ENCODE peak calls at places on chromosomes 1 and 21, in four cellular contexts. A, F, L and S are unnamed samples.
A peak's percentile ranks its signal among the peaks of the same experiment; 100 is the strongest.

GRCh38 chr1:234893359-234893724 is 235.3 kb downstream of the TOMM20 start:
- DNase-seq in A (no peak), F (no peak), L (no peak), S (peak; percentile 28)

GRCh38 chr1:3417082-3417728 is 37.3 kb upstream of the ARHGEF16 start:
- DNase-seq in A (no peak), F (no peak), L (no peak), S (no peak)

GRCh38 chr1:223665592-223666312 is at the start of gene CAPN8:
- DNase-seq in A (no peak), F (no peak), L (no peak), S (peak; percentile 60)

GRCh38 chr1:172421974-172422604 is 1.6 kb downstream of the C1orf105 start:
- DNase-seq in A (no peak), F (no peak), L (no peak), S (no peak)

GRCh38 chr1:230493264-230493663 is 67.1 kb upstream of the PGBD5 start:
- DNase-seq in A (no peak), F (no peak), L (no peak), S (no peak)

GRCh38 chr1:51867479-51868232 is 10.9 kb downstream of the NRDC start:
- DNase-seq in A (no peak), F (no peak), L (no peak), S (no peak)

GRCh38 chr1:161013591-161014513 is 7.1 kb downstream of the F11R start:
- DNase-seq in A (peak; percentile 85), F (peak; percentile 75), L (no peak), S (peak; percentile 78)

GRCh38 chr1:167860231-167860923 is 53.6 kb downstream of the ADCY10 start:
- DNase-seq in A (no peak), F (no peak), L (peak; percentile 7), S (no peak)

GRCh38 chr21:28230559-28230958 is 762.1 kb downstream of the LTN1 start:
- DNase-seq in A (no peak), F (no peak), L (no peak), S (no peak)

GRCh38 chr1:172934417-172934762 is 116.4 kb downstream of the TNFSF18 start:
- DNase-seq in A (no peak), F (no peak), L (no peak), S (no peak)

GRCh38 chr1:147236959-147237791 is 5.3 kb upstream of the CHD1L start:
- DNase-seq in A (peak; percentile 47), F (no peak), L (no peak), S (peak; percentile 77)

GRCh38 chr21:33901421-33902288 is 13.9 kb downstream of the ATP5PO start:
- DNase-seq in A (no peak), F (no peak), L (peak; percentile 64), S (peak; percentile 77)

GRCh38 chr1:64212023-64212422 is 8.6 kb downstream of the UBE2U start:
- DNase-seq in A (no peak), F (no peak), L (peak; percentile 35), S (no peak)

GRCh38 chr1:166032901-166033371 is 133.9 kb downstream of the FAM78B start:
- DNase-seq in A (peak; percentile 14), F (peak; percentile 83), L (no peak), S (peak; percentile 9)

GRCh38 chr1:11529330-11529729 is 50.4 kb downstream of the DISP3 start:
- DNase-seq in A (no peak), F (no peak), L (no peak), S (no peak)

GRCh38 chr1:196464545-196464944 is 143.7 kb downstream of the KCNT2 start:
- DNase-seq in A (no peak), F (no peak), L (no peak), S (peak; percentile 11)

GRCh38 chr1:41783189-41783639 is 135.5 kb downstream of the HIVEP3 start:
- DNase-seq in A (peak; percentile 82), F (no peak), L (peak; percentile 93), S (no peak)

GRCh38 chr1:56206391-56206790 is 373.0 kb downstream of the PLPP3 start:
- DNase-seq in A (no peak), F (no peak), L (no peak), S (no peak)

GRCh38 chr1:209364716-209365115 is 218.8 kb upstream of the CAMK1G start:
- DNase-seq in A (no peak), F (no peak), L (no peak), S (no peak)